ENCODE peak calls at places on chromosomes 11 and 22, in four cellular contexts. One of them, this sample, is unnamed.
A peak's percentile ranks its signal among the peaks of the same experiment; 100 is the strongest.

GRCh38 chr11:73995247-73995646 is 12.6 kb upstream of the UCP2 start:
- DNase-seq in mesendoderm: peak; percentile 24
- DNase-seq in tibial artery: no peak
- DNase-seq in NCI-H524: no peak
- DNase-seq in this sample: no peak

GRCh38 chr11:20213790-20214189 is 53.5 kb upstream of the DBX1 start:
- DNase-seq in mesendoderm: no peak
- DNase-seq in tibial artery: no peak
- DNase-seq in NCI-H524: peak; percentile 64
- DNase-seq in this sample: no peak

GRCh38 chr11:12142179-12142578 is 31.8 kb downstream of the MICAL2 start:
- DNase-seq in mesendoderm: no peak
- DNase-seq in tibial artery: no peak
- DNase-seq in NCI-H524: no peak
- DNase-seq in this sample: no peak

GRCh38 chr22:31102441-31103081 is 4.8 kb downstream of the SELENOM start:
- DNase-seq in mesendoderm: peak; percentile 59
- DNase-seq in tibial artery: peak; percentile 97
- DNase-seq in NCI-H524: no peak
- DNase-seq in this sample: peak; percentile 67

GRCh38 chr22:35375031-35375430 is 5.9 kb upstream of the HMOX1 start:
- DNase-seq in mesendoderm: no peak
- DNase-seq in tibial artery: no peak
- DNase-seq in NCI-H524: no peak
- DNase-seq in this sample: no peak

GRCh38 chr11:35141034-35141433 is 2.1 kb downstream of the CD44 start:
- DNase-seq in mesendoderm: no peak
- DNase-seq in tibial artery: no peak
- DNase-seq in NCI-H524: no peak
- DNase-seq in this sample: no peak

GRCh38 chr11:14638561-14638960 is 5.0 kb upstream of the PDE3B start:
- DNase-seq in mesendoderm: no peak
- DNase-seq in tibial artery: no peak
- DNase-seq in NCI-H524: no peak
- DNase-seq in this sample: no peak

GRCh38 chr22:46358766-46359165 is 23.3 kb downstream of the TRMU start:
- DNase-seq in mesendoderm: no peak
- DNase-seq in tibial artery: no peak
- DNase-seq in NCI-H524: no peak
- DNase-seq in this sample: no peak

GRCh38 chr11:65069217-65069616 is 10.9 kb upstream of the NAALADL1 start:
- DNase-seq in mesendoderm: no peak
- DNase-seq in tibial artery: no peak
- DNase-seq in NCI-H524: no peak
- DNase-seq in this sample: no peak

This sample was measured in ELF-1.